ENCODE peak calls at places on chromosomes 13 and 19, in four cellular contexts. Q, W, P and V are unnamed samples.

GRCh38 chr19:18904334-18905057 is 8.5 kb upstream of the CERS1 start:
- DNase-seq in P (no peak), W (no peak), Q (no peak), V (no peak)

GRCh38 chr19:11194657-11195056 is 2.7 kb downstream of the KANK2 start:
- DNase-seq in W (no peak), Q (no peak), P (no peak), V (no peak)

GRCh38 chr13:40220299-40220935 is 446.0 kb downstream of the FOXO1 start:
- DNase-seq in P (no peak), W (no peak), Q (peak), V (no peak)

GRCh38 chr19:1267441-1268391 is 1.4 kb upstream of the CIRBP start:
- DNase-seq in Q (no peak), P (no peak), W (no peak), V (no peak)

GRCh38 chr19:38417544-38418506 is 8.2 kb downstream of the RASGRP4 start:
- DNase-seq in P (peak), Q (no peak), W (no peak), V (no peak)

GRCh38 chr19:44809856-44810554 is 1.1 kb downstream of the BCAM start:
- DNase-seq in Q (no peak), P (peak), W (no peak), V (no peak)

GRCh38 chr19:5435642-5436017 is 19.6 kb upstream of the ZNRF4 start:
- DNase-seq in P (no peak), W (no peak), Q (no peak), V (no peak)

GRCh38 chr13:28530729-28531194 is 35.8 kb upstream of the FLT1 start:
- DNase-seq in P (no peak), W (no peak), Q (peak), V (peak)

GRCh38 chr19:49324801-49325491 is at the start of gene SLC6A16:
- DNase-seq in Q (no peak), W (no peak), P (no peak), V (no peak)

GRCh38 chr19:18995804-18996241 is 37.5 kb downstream of the SUGP2 start:
- DNase-seq in Q (peak), W (peak), P (peak), V (peak)

GRCh38 chr19:4870025-4870700 is 2.7 kb upstream of the PLIN3 start:
- DNase-seq in Q (peak), W (peak), P (no peak), V (peak)

GRCh38 chr19:12792048-12792852 is 964 bp downstream of the JUNB start:
- DNase-seq in P (peak), W (peak), Q (peak), V (peak)

GRCh38 chr13:114249062-114249461 is 14.4 kb downstream of the CDC16 start:
- DNase-seq in P (no peak), Q (no peak), W (no peak), V (no peak)

GRCh38 chr19:46821512-46822359 is 28.9 kb downstream of the AP2S1 start:
- DNase-seq in W (no peak), Q (no peak), P (no peak), V (no peak)

GRCh38 chr19:33727331-33728028 is 69.2 kb upstream of the KCTD15 start:
- DNase-seq in Q (no peak), W (no peak), P (no peak), V (no peak)

GRCh38 chr13:60661514-60661913 is 264.5 kb downstream of the TDRD3 start:
- DNase-seq in W (no peak), Q (no peak), P (no peak), V (no peak)

GRCh38 chr13:73000027-73000674 is 58.7 kb upstream of the KLF5 start:
- DNase-seq in W (peak), Q (peak), P (no peak), V (peak)

GRCh38 chr13:99215466-99215865 is 14.8 kb downstream of the UBAC2 start:
- DNase-seq in Q (no peak), P (no peak), W (no peak), V (no peak)

GRCh38 chr13:43006893-43007631 is 15.0 kb upstream of the EPSTI1 start:
- DNase-seq in Q (peak), W (no peak), P (peak), V (peak)